ENCODE peak calls at places on chromosome 20, in four cellular contexts. B is BE2C, H is transverse colon, O is kidney. X is an unnamed sample. For H3K4me1, the result is how much of the 10 kb centered on the place peaks cover.

GRCh38 chr20:32439132-32439829 is 81.2 kb downstream of the ASXL1 start:
- DNase-seq in B (no peak), H (peak), O (no peak), X (peak)

GRCh38 chr20:23234311-23235078 is 116.1 kb upstream of the NXT1 start:
- DNase-seq in B (no peak), H (no peak), O (no peak), X (no peak)

GRCh38 chr20:39132511-39132910 is 170.4 kb downstream of the DHX35 start:
- DNase-seq in B (no peak), H (no peak), O (no peak), X (no peak)

GRCh38 chr20:20363449-20364015 is 4.4 kb upstream of the INSM1 start:
- DNase-seq in B (no peak), H (no peak), O (no peak), X (peak)

GRCh38 chr20:16392346-16392745 is 180.9 kb downstream of the KIF16B start:
- DNase-seq in B (no peak), H (no peak), O (no peak), X (no peak)

GRCh38 chr20:31638317-31638716 is 605 bp downstream of the COX4I2 start:
- DNase-seq in B (peak), H (no peak), O (no peak), X (no peak)

GRCh38 chr20:5774438-5774837 is 24.2 kb downstream of the SHLD1 start:
- DNase-seq in B (no peak), H (no peak), O (no peak), X (no peak)

GRCh38 chr20:38214871-38215788 is 45.4 kb downstream of the KIAA1755 start:
- DNase-seq in B (no peak), H (no peak), O (peak), X (no peak)

GRCh38 chr20:35968930-35969329 is 540 bp downstream of the CNBD2 start:
- DNase-seq in B (no peak), H (no peak), O (no peak), X (no peak)

GRCh38 chr20:58870293-58871014 is 17.9 kb downstream of the GNAS start:
- DNase-seq in B (peak), H (peak), O (no peak), X (peak)

GRCh38 chr20:57703013-57703412 is 6.8 kb downstream of the PMEPA1 start:
- DNase-seq in B (no peak), H (peak), O (no peak), X (no peak)

GRCh38 chr20:15022921-15023320 is 685.5 kb upstream of the FLRT3 start:
- DNase-seq in B (no peak), H (no peak), O (no peak), X (no peak)

GRCh38 chr20:54148947-54149764 is 24.6 kb downstream of the CYP24A1 start:
- DNase-seq in B (no peak), H (peak), O (no peak), X (no peak)

GRCh38 chr20:41171736-41172295 is 34.5 kb downstream of the PLCG1 start:
- DNase-seq in B (no peak), H (peak), O (no peak), X (peak)

GRCh38 chr20:23362392-23363256 is 642 bp downstream of the GZF1 start:
- DNase-seq in B (peak), H (peak), O (no peak), X (peak)

GRCh38 chr20:7432612-7433011 is 507.6 kb downstream of the HAO1 start:
- DNase-seq in B (no peak), H (no peak), O (no peak), X (no peak)

GRCh38 chr20:721876-722275 is 46.3 kb upstream of the SCRT2 start:
- DNase-seq in B (no peak), H (no peak), O (no peak), X (no peak)

GRCh38 chr20:17648782-17649730 is 33.0 kb downstream of the RRBP1 start:
- DNase-seq in B (no peak), H (peak), O (no peak), X (peak)

GRCh38 chr20:56989516-56989915 is 276.9 kb downstream of the BMP7 start:
- DNase-seq in B (no peak), H (no peak), O (no peak), X (no peak)

GRCh38 chr20:9015984-9016324 is 52.9 kb upstream of the PLCB4 start:
- DNase-seq in B (no peak), H (no peak), O (no peak), X (no peak)

GRCh38 chr20:16709017-16709416 is 20.8 kb upstream of the SNRPB2 start:
- DNase-seq in B (no peak), H (no peak), O (no peak), X (no peak)

GRCh38 chr20:36064661-36065426 is 89.7 kb upstream of the EPB41L1 start:
- DNase-seq in B (peak), H (peak), O (peak), X (peak)

GRCh38 chr20:62430871-62431447 is 3.6 kb upstream of the RBBP8NL start:
- DNase-seq in B (no peak), H (no peak), O (no peak), X (no peak)

GRCh38 chr20:62430311-62430853 is 3.0 kb upstream of the RBBP8NL start:
- DNase-seq in B (no peak), H (no peak), O (no peak), X (no peak)

GRCh38 chr20:62434098-62434497 is 6.8 kb upstream of the RBBP8NL start:
- DNase-seq in B (no peak), H (no peak), O (no peak), X (no peak)

GRCh38 chr20:62436692-62437091 is 9.4 kb upstream of the RBBP8NL start:
- DNase-seq in B (no peak), H (no peak), O (no peak), X (no peak)

DNA sequence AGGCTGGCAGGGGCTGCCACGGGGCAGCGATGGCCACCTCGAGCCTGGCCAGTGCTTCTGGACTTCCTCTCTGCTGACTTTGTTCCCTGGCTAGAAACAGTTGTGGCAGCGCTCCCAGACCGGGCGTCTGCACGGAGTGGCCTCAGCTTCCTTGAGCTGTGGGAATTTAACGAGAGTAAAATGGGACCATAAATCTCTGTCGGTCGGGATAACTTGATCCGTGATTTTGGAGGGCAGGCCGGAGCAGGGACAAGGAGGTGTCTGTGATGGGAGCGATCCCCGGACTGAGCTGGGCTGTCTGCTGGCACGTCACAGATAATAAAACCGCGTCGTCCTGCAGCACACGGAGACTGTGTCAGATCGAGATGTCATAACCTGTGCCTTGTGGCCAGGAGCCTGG is 6.3 kb upstream of the RBBP8NL start:
- DNase-seq in B (no peak), H (peak), O (no peak), X (no peak)
- H3K4me1 ChIP-seq in B (under half), H (under half), O (under half), X (under half)

DNA sequence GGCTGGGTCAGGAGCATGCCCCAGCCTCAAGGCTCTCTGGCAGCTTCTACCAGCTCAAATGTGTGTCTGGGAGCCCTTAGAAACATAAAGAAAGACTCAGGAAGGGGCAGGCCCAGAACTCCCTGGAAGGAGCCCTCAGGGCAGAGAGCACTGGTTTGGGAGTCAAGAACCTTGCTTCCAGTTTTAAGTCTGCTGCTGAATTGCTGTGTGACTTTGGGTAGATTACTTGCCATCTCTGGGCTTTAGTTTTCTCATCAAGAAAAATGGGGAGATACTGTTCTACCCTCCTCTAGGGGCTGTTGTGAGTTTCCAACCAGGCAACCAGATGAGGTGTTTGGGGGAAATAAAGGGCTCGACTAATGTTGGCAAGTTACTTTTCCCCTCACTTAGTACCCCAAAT is 8.8 kb downstream of the GDAP1L1 start:
- DNase-seq in B (no peak), H (no peak), O (no peak), X (no peak)
- H3K4me1 ChIP-seq in B (under half), H (under half), O (under half), X (under half)

DNA sequence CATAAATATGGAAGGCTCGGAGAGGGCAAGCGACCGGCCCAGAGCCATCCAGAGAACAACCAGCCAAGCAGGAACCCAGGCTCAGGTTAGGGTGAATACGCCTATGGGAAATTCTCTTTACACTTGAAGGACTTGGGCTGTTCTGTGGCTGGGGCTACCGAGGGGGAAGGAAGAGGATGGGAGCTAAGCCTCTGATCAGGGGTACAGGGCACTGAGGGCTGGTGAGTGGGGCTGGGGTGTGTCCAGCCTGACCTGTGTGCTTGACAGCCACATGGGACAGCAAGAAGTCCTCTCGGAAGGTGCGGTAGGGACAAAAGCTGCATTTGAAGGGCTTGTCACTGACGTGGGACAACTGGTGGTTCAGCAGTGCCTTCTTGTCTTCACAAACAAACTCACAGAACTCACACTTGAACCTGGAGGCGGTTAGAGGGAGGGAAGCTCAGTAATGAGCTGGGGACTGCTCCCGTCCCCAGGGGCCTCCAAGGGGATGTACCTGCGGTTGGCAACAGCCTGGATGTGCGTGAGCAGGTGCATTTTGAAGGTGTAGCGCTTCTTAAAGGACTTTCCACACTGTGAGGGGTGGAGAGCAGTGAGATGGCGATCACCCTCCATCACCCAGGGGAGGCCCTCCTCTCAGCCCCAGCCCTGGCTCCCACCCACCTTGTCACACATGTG is 11.9 kb downstream of the ZNF335 start:
- DNase-seq in B (no peak), H (no peak), O (peak), X (peak)
- H3K4me1 ChIP-seq in B (under half), H (under half), O (under half), X (under half)

DNA sequence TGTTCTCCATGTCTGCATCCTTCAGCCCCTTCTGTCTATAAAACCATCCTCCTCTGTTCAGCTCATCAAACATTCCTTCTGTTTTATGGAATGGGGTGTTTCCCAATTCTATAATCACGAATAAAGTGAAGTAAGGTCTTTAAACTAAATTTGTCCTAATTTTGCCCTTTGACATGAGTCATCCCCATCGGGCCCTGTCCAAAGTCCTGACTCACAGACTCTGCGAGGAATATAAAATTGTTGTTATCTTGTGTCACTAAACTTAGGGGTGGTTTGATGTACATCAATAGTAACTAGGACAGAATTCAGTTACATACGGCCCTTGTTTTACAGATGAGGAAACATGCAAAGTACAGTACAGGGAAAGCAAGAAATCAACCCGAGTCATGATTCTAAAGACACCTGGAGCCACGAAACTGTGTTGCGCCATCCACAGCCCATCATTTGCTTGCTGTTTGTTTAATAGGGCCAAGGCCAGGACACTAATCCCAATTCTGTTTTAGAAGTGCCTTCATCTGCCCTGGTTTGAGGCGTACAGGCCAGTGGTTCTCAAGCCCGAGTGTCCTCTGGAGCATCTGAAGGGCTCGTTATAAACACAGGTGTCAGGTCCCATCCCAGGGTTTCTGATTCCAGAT is 2.8 kb downstream of the ACSS1 start:
- DNase-seq in B (no peak), H (peak), O (peak), X (no peak)
- H3K4me1 ChIP-seq in B (under half), H (half or more), O (half or more), X (under half)